ENCODE peak calls at places on chromosomes 1 and 21, in four cellular contexts. One of them, this sample, is unnamed.

GRCh38 chr1:247295274-247295684 is 36.4 kb downstream of the ZNF496 start:
- DNase-seq in HepG2: no peak
- DNase-seq in GM12878: no peak
- DNase-seq in K562: no peak
- DNase-seq in this sample: peak

GRCh38 chr1:111499026-111499790 is 4.2 kb downstream of the ADORA3 start:
- DNase-seq in HepG2: no peak
- DNase-seq in GM12878: no peak
- DNase-seq in K562: no peak
- DNase-seq in this sample: no peak

GRCh38 chr1:20371883-20372282 is 81.2 kb downstream of the VWA5B1 start:
- DNase-seq in HepG2: no peak
- DNase-seq in GM12878: no peak
- DNase-seq in K562: no peak
- DNase-seq in this sample: no peak

GRCh38 chr1:112219267-112219666 is 176.7 kb upstream of the CTTNBP2NL start:
- DNase-seq in HepG2: no peak
- DNase-seq in GM12878: no peak
- DNase-seq in K562: no peak
- DNase-seq in this sample: no peak

GRCh38 chr1:84883286-84883685 is 9.7 kb downstream of the LPAR3 start:
- DNase-seq in HepG2: no peak
- DNase-seq in GM12878: no peak
- DNase-seq in K562: no peak
- DNase-seq in this sample: no peak

GRCh38 chr21:45019887-45020537 is 54.4 kb upstream of the ADARB1 start:
- DNase-seq in HepG2: no peak
- DNase-seq in GM12878: no peak
- DNase-seq in K562: no peak
- DNase-seq in this sample: peak

GRCh38 chr1:203871114-203871875 is 9.9 kb downstream of the SNRPE start:
- DNase-seq in HepG2: peak
- DNase-seq in GM12878: no peak
- DNase-seq in K562: peak
- DNase-seq in this sample: peak

GRCh38 chr1:172980456-172980855 is 70.3 kb downstream of the TNFSF18 start:
- DNase-seq in HepG2: peak
- DNase-seq in GM12878: no peak
- DNase-seq in K562: no peak
- DNase-seq in this sample: no peak

GRCh38 chr1:145845144-145845513 is 301 bp upstream of the NUDT17 start:
- DNase-seq in HepG2: no peak
- DNase-seq in GM12878: peak
- DNase-seq in K562: no peak
- DNase-seq in this sample: no peak

GRCh38 chr21:35565204-35565611 is 495.1 kb downstream of the SETD4 start:
- DNase-seq in HepG2: no peak
- DNase-seq in GM12878: no peak
- DNase-seq in K562: peak
- DNase-seq in this sample: no peak

GRCh38 chr21:26846036-26846931 is 1.1 kb upstream of the ADAMTS1 start:
- DNase-seq in HepG2: no peak
- DNase-seq in GM12878: no peak
- DNase-seq in K562: no peak
- DNase-seq in this sample: peak

GRCh38 chr1:158793604-158794003 is 12.6 kb upstream of the OR6N2 start:
- DNase-seq in HepG2: no peak
- DNase-seq in GM12878: no peak
- DNase-seq in K562: no peak
- DNase-seq in this sample: peak

GRCh38 chr1:81224222-81224621 is 576.5 kb upstream of the ADGRL2 start:
- DNase-seq in HepG2: no peak
- DNase-seq in GM12878: no peak
- DNase-seq in K562: no peak
- DNase-seq in this sample: no peak

GRCh38 chr1:211483896-211484612 is 7.9 kb downstream of the RD3 start:
- DNase-seq in HepG2: no peak
- DNase-seq in GM12878: no peak
- DNase-seq in K562: no peak
- DNase-seq in this sample: no peak

GRCh38 chr1:192277635-192278034 is 39.2 kb upstream of the RGS21 start:
- DNase-seq in HepG2: no peak
- DNase-seq in GM12878: no peak
- DNase-seq in K562: peak
- DNase-seq in this sample: no peak

GRCh38 chr1:37261129-37261528 is 213.3 kb upstream of the ZC3H12A start:
- DNase-seq in HepG2: no peak
- DNase-seq in GM12878: no peak
- DNase-seq in K562: no peak
- DNase-seq in this sample: no peak

GRCh38 chr1:246213502-246213901 is 293.6 kb downstream of the SMYD3 start:
- DNase-seq in HepG2: no peak
- DNase-seq in GM12878: no peak
- DNase-seq in K562: no peak
- DNase-seq in this sample: no peak

GRCh38 chr21:27581168-27581567 is 614.3 kb upstream of the ADAMTS5 start:
- DNase-seq in HepG2: no peak
- DNase-seq in GM12878: no peak
- DNase-seq in K562: no peak
- DNase-seq in this sample: no peak

GRCh38 chr1:153288634-153289275 is 24.0 kb downstream of the PGLYRP3 start:
- DNase-seq in HepG2: no peak
- DNase-seq in GM12878: no peak
- DNase-seq in K562: peak
- DNase-seq in this sample: peak

GRCh38 chr1:222073307-222073995 is 331.6 kb upstream of the DUSP10 start:
- DNase-seq in HepG2: no peak
- DNase-seq in GM12878: no peak
- DNase-seq in K562: no peak
- DNase-seq in this sample: no peak

GRCh38 chr1:151811181-151811580 is 6.0 kb upstream of the LINGO4 start:
- DNase-seq in HepG2: no peak
- DNase-seq in GM12878: no peak
- DNase-seq in K562: no peak
- DNase-seq in this sample: no peak

GRCh38 chr1:20732071-20732587 is 374 bp downstream of the SH2D5 start:
- DNase-seq in HepG2: peak
- DNase-seq in GM12878: no peak
- DNase-seq in K562: no peak
- DNase-seq in this sample: peak

GRCh38 chr1:243343970-243344749 is 88.3 kb downstream of the SDCCAG8 start:
- DNase-seq in HepG2: peak
- DNase-seq in GM12878: peak
- DNase-seq in K562: peak
- DNase-seq in this sample: no peak

GRCh38 chr1:69077633-69078032 is 490.1 kb upstream of the LRRC7 start:
- DNase-seq in HepG2: no peak
- DNase-seq in GM12878: no peak
- DNase-seq in K562: no peak
- DNase-seq in this sample: no peak

GRCh38 chr21:38777521-38777920 is 28.2 kb upstream of the ETS2 start:
- DNase-seq in HepG2: no peak
- DNase-seq in GM12878: no peak
- DNase-seq in K562: no peak
- DNase-seq in this sample: no peak

GRCh38 chr1:31014094-31014493 is 51.4 kb downstream of the PUM1 start:
- DNase-seq in HepG2: no peak
- DNase-seq in GM12878: no peak
- DNase-seq in K562: no peak
- DNase-seq in this sample: no peak

GRCh38 chr1:31010081-31010989 is 55.2 kb downstream of the PUM1 start:
- DNase-seq in HepG2: no peak
- DNase-seq in GM12878: peak
- DNase-seq in K562: no peak
- DNase-seq in this sample: no peak

GRCh38 chr1:31013187-31013864 is 52.2 kb downstream of the PUM1 start:
- DNase-seq in HepG2: peak
- DNase-seq in GM12878: no peak
- DNase-seq in K562: no peak
- DNase-seq in this sample: no peak

GRCh38 chr1:31011719-31012118 is 53.8 kb downstream of the PUM1 start:
- DNase-seq in HepG2: no peak
- DNase-seq in GM12878: no peak
- DNase-seq in K562: no peak
- DNase-seq in this sample: no peak

DNA sequence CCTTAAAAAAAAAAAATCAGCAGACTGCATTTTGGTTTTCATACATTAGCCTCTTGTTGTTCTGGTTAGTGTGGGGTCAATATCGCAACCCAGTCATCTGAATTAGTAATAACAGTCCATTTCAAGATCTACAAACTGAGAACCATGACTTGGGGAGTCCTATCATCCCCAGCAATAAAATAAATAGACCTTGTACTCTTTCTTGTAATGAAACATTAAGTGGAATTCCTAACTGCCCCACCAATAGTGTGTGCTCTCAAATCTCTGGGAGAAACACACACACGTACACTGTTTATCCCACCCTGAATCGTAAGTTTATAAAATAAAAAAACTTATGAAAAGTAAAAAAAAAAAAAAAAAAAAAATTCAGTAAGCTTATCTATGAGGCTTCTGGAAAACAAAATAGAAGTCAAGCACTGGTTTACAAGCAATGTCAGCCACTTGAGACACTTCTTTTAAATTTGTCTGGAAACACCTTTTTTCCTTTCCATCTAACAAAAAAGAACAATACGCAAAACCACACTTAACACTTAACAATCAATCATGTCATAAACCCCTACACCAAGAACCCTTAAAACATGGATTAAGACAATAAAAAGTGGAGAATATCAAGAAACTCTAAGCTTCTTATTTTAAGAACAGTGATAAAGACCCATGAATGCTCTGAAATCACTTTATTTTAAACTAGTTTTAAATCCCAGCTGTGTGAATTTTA is 53.1 kb downstream of the PUM1 start:
- DNase-seq in HepG2: no peak
- DNase-seq in GM12878: no peak
- DNase-seq in K562: no peak
- DNase-seq in this sample: no peak
- TF ChIP-seq CREM in HepG2: no peak
- TF ChIP-seq CREM in GM12878: no peak
- TF ChIP-seq CREM in K562: no peak
- TF ChIP-seq CREM in this sample: no peak

GRCh38 chr1:1788646-1789431 is 10.6 kb upstream of the NADK start:
- DNase-seq in HepG2: peak
- DNase-seq in GM12878: no peak
- DNase-seq in K562: peak
- DNase-seq in this sample: peak
- TF ChIP-seq ATF3 in HepG2: no peak
- TF ChIP-seq ATF3 in GM12878: no peak
- TF ChIP-seq ATF3 in K562: no peak
- TF ChIP-seq ATF3 in this sample: no peak

GRCh38 chr21:42807938-42808613 is 71.3 kb downstream of the WDR4 start:
- DNase-seq in HepG2: no peak
- DNase-seq in GM12878: no peak
- DNase-seq in K562: no peak
- DNase-seq in this sample: no peak

GRCh38 chr21:42815217-42815616 is 64.1 kb downstream of the WDR4 start:
- DNase-seq in HepG2: no peak
- DNase-seq in GM12878: no peak
- DNase-seq in K562: no peak
- DNase-seq in this sample: no peak

GRCh38 chr21:42809171-42809570 is 70.2 kb downstream of the WDR4 start:
- DNase-seq in HepG2: no peak
- DNase-seq in GM12878: no peak
- DNase-seq in K562: no peak
- DNase-seq in this sample: no peak

GRCh38 chr21:42809577-42810440 is 69.5 kb downstream of the WDR4 start:
- DNase-seq in HepG2: no peak
- DNase-seq in GM12878: no peak
- DNase-seq in K562: no peak
- DNase-seq in this sample: no peak

DNA sequence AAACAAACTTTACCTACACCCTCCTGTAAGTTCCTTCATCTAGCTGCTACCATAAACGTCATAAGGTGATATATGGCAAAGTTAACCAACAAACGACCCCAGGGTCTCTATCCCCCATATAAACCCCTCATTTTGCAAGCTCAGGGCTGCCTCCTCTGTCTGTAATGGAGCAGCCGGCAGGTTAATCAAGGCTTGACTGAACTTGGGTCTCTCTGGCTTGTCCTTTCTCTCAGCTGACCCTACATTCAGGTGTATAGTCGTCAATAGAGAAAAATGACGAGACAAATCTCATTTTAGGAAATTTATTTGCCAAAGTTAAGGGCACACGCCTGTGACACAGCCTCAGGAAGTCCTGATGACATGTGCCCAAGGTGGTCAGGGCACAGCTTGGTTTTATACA is 67.4 kb downstream of the WDR4 start:
- DNase-seq in HepG2: no peak
- DNase-seq in GM12878: no peak
- DNase-seq in K562: no peak
- DNase-seq in this sample: no peak
- TF ChIP-seq USF2 in HepG2: no peak
- TF ChIP-seq USF2 in GM12878: no peak
- TF ChIP-seq USF2 in K562: no peak
- TF ChIP-seq USF2 in this sample: no peak

DNA sequence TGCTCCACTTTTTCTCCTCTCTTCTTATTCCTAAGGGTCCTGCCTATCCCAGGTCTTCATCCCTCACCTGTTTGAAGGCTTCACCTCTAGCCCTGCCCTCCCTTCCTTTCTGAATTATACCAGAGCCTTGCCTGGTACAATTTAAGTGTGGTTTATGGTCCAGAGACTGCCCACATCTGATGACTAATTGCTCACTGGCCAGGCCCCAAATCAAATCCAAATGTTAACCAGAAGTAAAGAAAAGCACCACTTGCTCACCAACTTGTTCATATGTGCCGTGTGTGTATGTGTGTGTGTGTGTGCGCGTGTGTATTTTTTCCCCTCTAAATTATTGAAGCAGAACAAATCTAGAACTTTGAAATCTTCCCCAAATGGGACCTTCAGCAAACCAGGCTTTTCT is 26.4 kb downstream of the MYOM3 start:
- DNase-seq in HepG2: no peak
- DNase-seq in GM12878: no peak
- DNase-seq in K562: no peak
- DNase-seq in this sample: no peak
- TF ChIP-seq CREM in HepG2: no peak
- TF ChIP-seq CREM in GM12878: no peak
- TF ChIP-seq CREM in K562: no peak
- TF ChIP-seq CREM in this sample: no peak

DNA sequence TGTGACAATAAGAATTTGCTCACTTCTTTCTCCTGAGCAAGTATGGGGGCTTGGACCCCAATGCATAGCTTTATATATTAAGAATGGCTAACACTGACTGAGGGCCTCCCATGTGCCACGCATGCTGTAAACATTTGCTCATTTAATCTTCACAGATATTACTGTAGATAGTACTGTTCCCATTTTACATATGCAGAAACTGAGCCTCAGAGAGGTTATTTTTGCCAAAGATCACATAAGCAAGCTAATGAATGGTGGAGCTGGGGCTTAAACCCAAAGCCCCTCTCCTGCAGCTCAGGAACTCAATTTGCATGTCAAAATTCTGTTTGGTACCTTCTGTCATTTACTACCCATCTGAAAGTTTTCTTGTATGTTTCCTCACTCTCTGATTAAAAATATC is 163.5 kb upstream of the NFIA start:
- DNase-seq in HepG2: no peak
- DNase-seq in GM12878: no peak
- DNase-seq in K562: no peak
- DNase-seq in this sample: no peak
- TF ChIP-seq ATF3 in HepG2: no peak
- TF ChIP-seq ATF3 in GM12878: no peak
- TF ChIP-seq ATF3 in K562: no peak
- TF ChIP-seq ATF3 in this sample: no peak